ENCODE peak calls at places on chromosomes 4 and X, in ten cellular contexts. E is astrocyte of the spinal cord, J is foreskin fibroblast, S is AG04450, V is HFF-Myc, Y is ovary, R is astrocyte, K is mammary epithelial cell, M is GM06990, Z is adrenal gland. H is an unnamed sample.

GRCh38 chr4:141350122-141350904 is 129.6 kb downstream of the ZNF330 start:
- DNase-seq in E (peak), J (peak), S (peak), V (peak), Y (no peak), R (peak), K (peak), M (no peak), Z (no peak), H (peak)

GRCh38 chrX:15242899-15243555 is 26.9 kb downstream of the ASB9 start:
- DNase-seq in E (peak), J (peak), S (peak), V (peak), Y (no peak), R (peak), K (peak), M (peak), Z (peak), H (peak)

GRCh38 chrX:16462912-16463311 is 187.0 kb upstream of the S100G start:
- DNase-seq in E (peak), J (peak), S (peak), V (no peak), Y (no peak), R (peak), K (no peak), M (no peak), Z (no peak), H (no peak)

GRCh38 chr4:7434766-7435150 is at the start of gene PSAPL1:
- DNase-seq in E (no peak), J (no peak), S (no peak), V (peak), Y (peak), R (peak), K (peak), M (no peak), Z (peak), H (peak)

GRCh38 chr4:25927361-25928040 is 13.5 kb downstream of the SMIM20 start:
- DNase-seq in E (no peak), J (no peak), S (no peak), V (no peak), Y (no peak), R (no peak), K (no peak), M (no peak), Z (no peak), H (no peak)

GRCh38 chrX:574355-574754 is 56.2 kb upstream of the SHOX start:
- DNase-seq in E (no peak), J (no peak), S (no peak), V (no peak), Y (no peak), R (no peak), K (no peak), M (no peak), Z (no peak), H (no peak)

GRCh38 chrX:63686878-63687714 is 97.9 kb downstream of the ARHGEF9 start:
- DNase-seq in E (peak), J (peak), S (peak), V (peak), Y (no peak), R (peak), K (peak), M (peak), Z (peak), H (no peak)

GRCh38 chr4:186699298-186699697 is 24.4 kb downstream of the FAT1 start:
- DNase-seq in E (no peak), J (peak), S (no peak), V (no peak), Y (no peak), R (no peak), K (peak), M (no peak), Z (peak), H (no peak)

GRCh38 chr4:169604131-169604900 is 8.1 kb downstream of the NEK1 start:
- DNase-seq in E (peak), J (peak), S (no peak), V (no peak), Y (no peak), R (peak), K (peak), M (no peak), Z (no peak), H (no peak)

GRCh38 chrX:40132751-40133150 is 35.0 kb upstream of the BCOR start:
- DNase-seq in E (peak), J (no peak), S (no peak), V (no peak), Y (peak), R (peak), K (peak), M (no peak), Z (peak), H (no peak)

GRCh38 chr4:89657931-89658700 is 178.8 kb downstream of the SNCA start:
- DNase-seq in E (peak), J (no peak), S (peak), V (peak), Y (no peak), R (peak), K (no peak), M (peak), Z (no peak), H (no peak)

GRCh38 chr4:56743550-56743949 is 62.5 kb upstream of the HOPX start:
- DNase-seq in E (no peak), J (no peak), S (no peak), V (no peak), Y (no peak), R (no peak), K (no peak), M (no peak), Z (no peak), H (peak)

GRCh38 chr4:138910914-138911336 is 104.7 kb upstream of the NOCT start:
- DNase-seq in E (peak), J (peak), S (peak), V (peak), Y (peak), R (peak), K (peak), M (no peak), Z (peak), H (peak)

GRCh38 chrX:11770320-11770719 is 12.3 kb downstream of the MSL3 start:
- DNase-seq in E (peak), J (no peak), S (no peak), V (no peak), Y (peak), R (peak), K (peak), M (no peak), Z (peak), H (no peak)

GRCh38 chrX:139200793-139201192 is 329.7 kb upstream of the F9 start:
- DNase-seq in E (peak), J (no peak), S (no peak), V (no peak), Y (no peak), R (peak), K (no peak), M (no peak), Z (no peak), H (no peak)

GRCh38 chr4:158172558-158173258 is at the start of gene GASK1B:
- DNase-seq in E (peak), J (peak), S (peak), V (peak), Y (no peak), R (peak), K (peak), M (no peak), Z (peak), H (peak)

GRCh38 chr4:158484173-158484885 is 37.4 kb upstream of the RXFP1 start:
- DNase-seq in E (peak), J (peak), S (no peak), V (no peak), Y (no peak), R (peak), K (peak), M (no peak), Z (no peak), H (no peak)

GRCh38 chr4:54225671-54226398 is 3.3 kb upstream of the PDGFRA start:
- DNase-seq in E (peak), J (no peak), S (no peak), V (no peak), Y (peak), R (no peak), K (no peak), M (no peak), Z (no peak), H (no peak)

GRCh38 chr4:33715996-33716395 is 2528.3 kb downstream of the ARAP2 start:
- DNase-seq in E (peak), J (peak), S (no peak), V (peak), Y (no peak), R (peak), K (peak), M (no peak), Z (no peak), H (no peak)

GRCh38 chr4:146155152-146155724 is 20.3 kb upstream of the LSM6 start:
- DNase-seq in E (no peak), J (no peak), S (no peak), V (no peak), Y (no peak), R (no peak), K (no peak), M (no peak), Z (no peak), H (no peak)

GRCh38 chr4:146159384-146160058 is 16.0 kb upstream of the LSM6 start:
- DNase-seq in E (no peak), J (no peak), S (no peak), V (no peak), Y (no peak), R (no peak), K (no peak), M (peak), Z (no peak), H (no peak)

GRCh38 chr4:146158036-146158745 is 17.3 kb upstream of the LSM6 start:
- DNase-seq in E (no peak), J (no peak), S (no peak), V (no peak), Y (no peak), R (no peak), K (no peak), M (no peak), Z (no peak), H (no peak)

DNA sequence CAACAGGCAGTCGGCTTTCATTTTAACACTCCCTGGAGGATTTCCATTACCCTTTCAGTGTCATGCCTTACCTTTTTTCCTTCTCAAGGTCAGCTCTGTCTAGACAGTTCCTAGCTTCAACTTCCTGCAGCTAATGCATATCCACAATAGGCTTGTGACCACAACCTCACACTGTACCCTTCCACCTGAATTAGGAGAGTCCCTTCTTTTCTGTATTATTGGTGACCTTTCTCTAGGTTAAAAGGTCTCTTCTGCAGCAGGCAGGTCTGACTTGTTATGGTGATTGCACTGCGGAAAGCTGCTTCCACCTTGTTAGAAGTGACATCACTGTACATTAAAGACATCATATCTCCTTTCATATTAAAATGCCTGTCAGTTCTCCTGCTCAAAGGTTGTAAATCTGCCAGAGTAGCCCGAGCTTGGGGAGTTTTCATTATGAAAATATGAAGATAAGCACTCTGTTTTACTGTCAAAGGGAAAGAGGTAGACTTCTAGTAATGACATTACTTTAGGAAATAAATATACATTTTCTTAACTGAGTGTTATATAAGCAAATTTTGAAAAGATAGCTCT is 21.5 kb upstream of the LSM6 start:
- DNase-seq in E (no peak), J (no peak), S (no peak), V (no peak), Y (no peak), R (no peak), K (no peak), M (no peak), Z (no peak), H (no peak)
- H3K4me3 ChIP-seq in E (no peak), J (no peak), S (no peak), V (no peak), Y (no peak), R (no peak), K (no peak), M (no peak), Z (no peak), H (no peak)

DNA sequence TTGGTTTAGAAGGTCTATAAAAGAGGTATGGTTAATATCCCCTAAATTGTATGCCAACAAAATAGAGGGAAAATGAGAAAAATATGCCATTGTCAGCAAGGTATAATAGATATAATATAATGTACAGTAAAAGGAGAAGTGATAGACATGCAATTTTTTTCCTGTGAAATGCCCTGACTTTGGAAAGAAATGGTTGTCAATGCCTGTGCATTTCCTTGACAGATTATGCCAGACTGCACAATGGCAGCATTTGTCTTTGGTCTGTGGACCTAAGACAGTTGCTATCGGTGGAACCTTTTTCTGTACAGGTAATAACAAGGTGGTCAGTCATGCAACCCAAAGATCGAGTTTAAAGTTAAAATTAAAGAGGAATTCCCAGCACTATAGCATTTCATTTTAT is 301.7 kb downstream of the CFAP299 start:
- DNase-seq in E (no peak), J (no peak), S (no peak), V (no peak), Y (no peak), R (no peak), K (no peak), M (no peak), Z (no peak), H (no peak)
- TF ChIP-seq CTCF in E (no peak), J (no peak), S (no peak), V (no peak), Y (no peak), R (no peak), K (no peak), M (no peak), Z (no peak), H (no peak)

GRCh38 chr4:663046-663437 is 11.0 kb downstream of the ATP5ME start:
- DNase-seq in E (no peak), J (no peak), S (no peak), V (no peak), Y (peak), R (no peak), K (no peak), M (no peak), Z (no peak), H (no peak)
- H3K4me3 ChIP-seq in E (peak), J (no peak), S (peak), V (peak), Y (peak), R (peak), K (no peak), M (no peak), Z (no peak), H (peak)

GRCh38 chrX:18931972-18932371 is 51.9 kb downstream of the PHKA2 start:
- DNase-seq in E (peak), J (peak), S (no peak), V (no peak), Y (no peak), R (no peak), K (no peak), M (no peak), Z (no peak), H (peak)
- TF ChIP-seq CTCF in E (peak), J (peak), S (peak), V (peak), Y (no peak), R (peak), K (peak), M (peak), Z (peak), H (no peak)

DNA sequence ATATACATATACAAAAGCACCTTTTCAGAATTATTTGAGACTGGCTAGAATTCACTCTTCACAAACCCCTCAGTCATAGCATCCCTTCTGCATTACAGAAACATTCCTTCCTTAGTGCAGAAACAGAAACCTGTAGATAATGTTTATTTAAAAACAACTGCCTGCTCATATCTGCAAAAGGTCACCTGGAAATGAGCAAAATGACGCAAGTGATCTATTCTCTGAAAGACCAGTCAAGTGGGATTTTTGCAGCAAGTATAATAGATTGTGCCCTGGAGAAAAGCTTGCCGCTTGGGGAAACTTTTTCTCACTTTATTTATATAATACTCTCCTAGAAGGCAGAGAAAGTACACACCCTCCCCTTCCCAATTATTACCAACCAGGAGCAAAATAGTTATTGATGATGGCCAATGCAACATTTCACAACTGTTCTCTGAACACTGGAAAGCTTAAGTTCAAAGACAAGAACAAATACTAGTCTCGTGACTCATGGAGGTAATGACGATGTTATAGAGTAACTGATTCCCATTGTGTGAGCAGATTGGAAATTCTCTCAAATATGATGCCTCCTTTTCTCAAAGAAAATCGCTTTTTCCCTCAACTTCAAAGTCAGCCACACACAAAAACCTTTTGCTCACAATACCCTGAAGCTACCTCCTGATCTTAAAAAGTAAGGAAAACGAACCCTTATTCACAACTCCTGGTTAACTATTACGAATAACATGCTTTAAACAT is 41.2 kb downstream of the MID1 start:
- DNase-seq in E (peak), J (peak), S (peak), V (no peak), Y (no peak), R (peak), K (peak), M (no peak), Z (no peak), H (no peak)
- H3K4me3 ChIP-seq in E (peak), J (peak), S (peak), V (peak), Y (no peak), R (peak), K (peak), M (no peak), Z (no peak), H (no peak)

DNA sequence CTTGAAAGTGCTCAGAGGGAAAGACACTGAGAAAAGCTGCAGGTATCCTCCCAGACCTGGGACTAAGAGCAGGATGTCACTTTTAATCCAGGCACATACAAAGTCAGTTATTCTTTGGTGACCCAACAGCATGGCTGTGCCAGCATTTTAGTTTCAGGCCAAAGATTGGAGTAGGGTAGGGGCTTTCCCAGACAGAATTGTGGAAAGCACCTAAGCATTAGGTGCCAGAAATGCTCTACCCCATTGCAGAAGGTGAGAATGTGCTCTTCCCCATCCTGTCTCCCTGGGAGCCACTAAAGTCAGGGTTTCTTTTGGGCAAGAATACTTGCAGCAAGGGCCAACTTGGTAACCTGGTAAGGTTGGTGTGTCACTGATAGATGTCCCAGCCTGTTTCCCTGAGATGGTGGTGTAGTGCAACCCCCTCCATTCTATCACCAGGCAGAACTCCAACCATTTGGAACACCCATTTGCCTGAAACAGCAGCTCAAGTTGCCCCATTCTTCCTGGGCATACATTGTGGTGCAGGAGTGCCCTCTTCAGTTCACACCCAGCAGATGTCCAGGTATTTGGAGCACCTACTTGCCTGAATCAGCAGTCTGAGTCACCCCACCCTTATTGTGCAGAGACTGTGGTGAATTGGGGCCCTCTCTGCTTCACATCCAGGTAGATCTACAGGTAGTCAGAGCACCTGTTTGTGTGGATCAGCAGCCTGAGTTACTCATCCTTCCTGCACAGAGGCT is 183.5 kb downstream of the ZC4H2 start:
- DNase-seq in E (no peak), J (no peak), S (no peak), V (no peak), Y (no peak), R (no peak), K (no peak), M (no peak), Z (no peak), H (no peak)
- TF ChIP-seq CTCF in E (no peak), J (no peak), S (no peak), V (no peak), Y (no peak), R (no peak), K (no peak), M (no peak), Z (no peak), H (no peak)